ENCODE peak calls at places on chromosome 1, in five cellular contexts. H, W, P, F and B are unnamed samples.

GRCh38 chr1:218668151-218668550 is 323.0 kb downstream of the TGFB2 start:
- DNase-seq in H (no peak), W (no peak), P (no peak), F (no peak), B (no peak)

GRCh38 chr1:107683198-107683657 is 281.8 kb downstream of the VAV3 start:
- DNase-seq in P (no peak), H (no peak), F (peak; percentile 85), W (no peak), B (no peak)

GRCh38 chr1:230169454-230170152 is 102.6 kb downstream of the GALNT2 start:
- DNase-seq in F (no peak), W (no peak), H (no peak), P (peak; percentile 33), B (no peak)

GRCh38 chr1:203120325-203121138 is 7.0 kb upstream of the ADORA1 start:
- DNase-seq in H (no peak), W (no peak), P (no peak), F (no peak), B (no peak)

GRCh38 chr1:46723901-46724300 is 5.0 kb upstream of the EFCAB14 start:
- DNase-seq in F (no peak), P (no peak), W (peak; percentile 17), H (peak; percentile 45), B (no peak)

GRCh38 chr1:15459771-15460719 is 3.5 kb downstream of the CELA2A start:
- DNase-seq in F (no peak), H (no peak), W (no peak), P (peak; percentile 32), B (peak; percentile 21)

GRCh38 chr1:162270016-162270415 is 106.6 kb downstream of the SPATA46 start:
- DNase-seq in F (no peak), P (no peak), H (no peak), W (no peak), B (no peak)

GRCh38 chr1:15231714-15232201 is 15.3 kb upstream of the FHAD1 start:
- DNase-seq in F (no peak), P (no peak), H (no peak), W (no peak), B (no peak)

GRCh38 chr1:168360622-168361021 is 79.9 kb downstream of the TBX19 start:
- DNase-seq in F (no peak), H (no peak), P (peak; percentile 12), W (no peak), B (no peak)

GRCh38 chr1:118563969-118564951 is 379.2 kb upstream of the SPAG17 start:
- DNase-seq in F (peak; percentile 10), H (peak; percentile 65), P (no peak), W (peak; percentile 14), B (no peak)

GRCh38 chr1:109922326-109922725 is 11.7 kb downstream of the CSF1 start:
- DNase-seq in W (no peak), H (no peak), F (no peak), P (no peak), B (no peak)

GRCh38 chr1:109919271-109919670 is 8.6 kb downstream of the CSF1 start:
- DNase-seq in W (no peak), H (no peak), P (no peak), F (no peak), B (no peak)

GRCh38 chr1:109918077-109918606 is 7.5 kb downstream of the CSF1 start:
- DNase-seq in P (no peak), H (no peak), W (peak; percentile 31), F (no peak), B (no peak)

GRCh38 chr1:109917429-109918076 is 6.9 kb downstream of the CSF1 start:
- DNase-seq in W (no peak), F (no peak), H (no peak), P (no peak), B (no peak)

DNA sequence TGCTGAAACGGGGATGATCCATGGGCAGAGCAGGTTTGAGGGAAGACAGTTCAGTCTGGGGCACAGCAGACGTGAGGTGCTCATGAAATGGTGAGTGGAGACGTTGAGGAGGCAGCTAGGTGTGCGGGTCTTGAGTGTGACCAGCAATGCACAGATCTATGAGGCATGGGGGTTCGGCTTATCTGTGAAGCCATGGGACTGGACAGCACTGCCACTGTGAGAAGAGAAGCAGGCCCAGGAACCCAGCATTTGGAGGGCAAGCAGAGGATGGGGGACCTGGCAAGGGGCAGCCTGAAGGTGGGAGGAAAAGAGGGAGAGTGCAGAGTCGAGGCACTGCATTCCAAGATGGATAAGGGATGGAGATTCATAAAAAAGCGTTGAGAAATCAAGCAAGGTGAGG is 8.0 kb downstream of the CSF1 start:
- DNase-seq in H (no peak), P (no peak), W (no peak), F (no peak), B (no peak)
- H2AFZ ChIP-seq in H (no peak overlapping the region), P (no peak overlapping the region), W (no peak overlapping the region), F (no peak overlapping the region), B (no peak overlapping the region)

DNA sequence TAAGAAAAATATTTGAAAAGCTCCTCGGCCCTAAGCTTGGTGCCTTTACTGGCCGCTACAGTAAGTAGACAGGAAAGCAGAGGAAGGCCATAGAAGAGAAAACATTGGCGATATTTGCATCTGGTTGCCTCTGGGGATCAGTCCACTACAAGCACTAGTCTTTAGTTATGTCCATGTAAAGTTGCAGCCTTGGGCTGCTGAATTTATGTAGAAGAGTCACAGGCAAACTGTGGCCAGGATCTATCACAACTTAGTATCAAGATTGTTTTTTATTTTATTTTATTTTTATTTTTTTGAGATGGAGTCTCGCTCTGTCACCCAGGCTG is 228.7 kb upstream of the CAMK1G start:
- DNase-seq in P (no peak), H (no peak), F (no peak), W (no peak), B (no peak)
- H2AFZ ChIP-seq in P (no peak overlapping the region), H (peak overlapping the region; percentile 74), F (peak overlapping the region; percentile 58), W (no peak overlapping the region), B (no peak overlapping the region)

GRCh38 chr1:31420716-31421115 is 7.7 kb downstream of the SERINC2 start:
- DNase-seq in W (no peak), F (no peak), P (no peak), H (no peak), B (no peak)

GRCh38 chr1:31424568-31424967 is 11.6 kb downstream of the SERINC2 start:
- DNase-seq in W (no peak), F (no peak), H (no peak), P (no peak), B (no peak)

GRCh38 chr1:31423418-31423947 is 10.5 kb downstream of the SERINC2 start:
- DNase-seq in W (no peak), F (no peak), P (no peak), H (no peak), B (no peak)

GRCh38 chr1:31421404-31422040 is 8.5 kb downstream of the SERINC2 start:
- DNase-seq in W (peak; percentile 81), P (peak; percentile 28), H (peak; percentile 79), F (peak; percentile 33), B (no peak)

DNA sequence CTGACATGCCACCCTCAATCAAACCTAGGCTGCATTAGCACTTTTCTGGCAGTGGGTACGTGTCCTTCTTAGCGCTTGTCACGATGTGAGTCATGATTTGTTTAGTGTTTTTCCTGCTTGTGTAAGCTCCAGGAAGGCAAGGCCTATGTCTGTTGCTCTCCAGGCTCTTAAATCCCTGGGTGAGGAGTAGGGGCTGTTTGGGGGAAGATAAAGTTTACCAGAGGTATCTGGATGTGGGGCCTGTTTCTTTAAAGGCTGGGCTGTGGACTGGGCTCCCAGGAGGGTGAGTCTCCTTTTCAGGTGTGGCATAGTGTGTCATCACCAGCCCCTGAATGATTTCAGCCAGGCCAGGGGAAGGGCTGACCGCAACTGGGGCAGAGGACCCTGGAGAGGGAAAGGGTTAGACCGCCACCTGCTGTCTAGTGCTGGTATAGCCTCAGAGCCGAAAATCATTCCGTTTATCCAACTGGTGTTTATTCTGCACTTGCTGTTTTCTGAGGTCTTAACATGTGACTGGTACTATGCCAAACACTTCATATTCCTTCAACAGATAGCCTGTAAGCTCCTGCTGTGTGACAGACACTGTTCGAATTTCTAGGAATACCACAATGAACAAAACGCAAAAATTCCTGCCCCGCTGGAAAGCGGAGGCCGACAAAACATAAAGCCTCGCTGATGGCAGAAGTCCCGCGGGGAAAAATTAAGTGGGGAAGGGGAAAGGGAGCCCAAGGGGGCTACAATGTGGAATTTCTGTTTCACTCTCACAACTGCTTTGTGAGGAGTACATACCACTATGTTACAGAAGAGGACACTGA is 9.7 kb downstream of the SERINC2 start:
- DNase-seq in F (peak; percentile 94), P (peak; percentile 74), H (peak; percentile 73), W (peak; percentile 83), B (peak; percentile 64)
- H2AFZ ChIP-seq in F (peak overlapping the region; percentile 40), P (no peak overlapping the region), H (no peak overlapping the region), W (no peak overlapping the region), B (no peak overlapping the region)

DNA sequence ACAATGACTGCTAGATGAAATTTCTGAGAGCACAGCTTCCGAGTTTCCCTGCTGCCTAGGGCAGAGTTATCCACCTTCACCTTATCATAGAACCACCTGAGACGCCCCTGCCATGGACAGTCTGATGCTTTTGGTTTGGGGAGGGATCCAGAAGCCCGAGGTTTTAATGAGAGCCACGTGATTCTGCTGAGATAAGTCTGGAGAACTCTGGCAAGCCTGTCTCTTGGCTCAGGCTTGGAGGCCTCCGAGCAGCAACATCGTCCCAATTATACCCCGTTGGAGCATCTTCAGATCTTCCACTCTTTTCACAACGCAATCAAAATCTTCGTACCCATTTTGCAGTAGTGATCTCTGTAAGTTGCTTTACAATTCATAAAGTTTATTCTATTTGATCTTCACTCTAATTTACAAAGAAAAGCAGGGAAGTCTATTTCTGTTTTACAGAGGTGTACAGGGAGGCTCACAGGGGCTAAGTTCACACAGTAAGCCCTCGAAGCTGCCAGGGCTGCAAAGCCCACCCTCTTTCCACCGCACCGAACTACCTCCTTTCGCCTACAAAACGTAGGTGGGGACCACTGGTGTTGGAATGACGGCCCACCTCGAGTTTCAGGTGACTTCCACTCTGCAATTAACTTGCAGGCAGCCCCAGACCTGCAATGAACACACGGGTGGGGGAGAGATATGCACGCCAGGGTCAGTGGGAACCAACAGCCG is 513 bp upstream of the HHAT start:
- DNase-seq in F (no peak), W (peak; percentile 8), H (no peak), P (peak; percentile 12), B (no peak)
- H2AFZ ChIP-seq in F (peak overlapping the region; percentile 99), W (peak overlapping the region; percentile 100), H (peak overlapping the region; percentile 99), P (peak overlapping the region; percentile 88), B (peak overlapping the region; percentile 99)

GRCh38 chr1:87805661-87806376 is 477.1 kb downstream of the LMO4 start:
- DNase-seq in F (peak; percentile 91), P (peak; percentile 95), H (no peak), W (no peak), B (peak; percentile 95)
- H2AFZ ChIP-seq in F (peak overlapping the region; percentile 60), P (peak overlapping the region; percentile 40), H (peak overlapping the region; percentile 72), W (peak overlapping the region; percentile 35), B (peak overlapping the region; percentile 43)